ENCODE peak calls at places on chromosomes 2 and 18, in four cellular contexts. R is CD8-positive, alpha-beta T cell; K is Peyer's patch; O is Calu3. Z is an unnamed sample.

GRCh38 chr2:188332619-188333018 is 40.9 kb downstream of the GULP1 start:
- DNase-seq in R (no peak), K (no peak), O (no peak), Z (no peak)

GRCh38 chr18:33720133-33720532 is 142.1 kb downstream of the ASXL3 start:
- DNase-seq in R (no peak), K (no peak), O (no peak), Z (no peak)

GRCh38 chr2:178924817-178925216 is 117.6 kb upstream of the TTN start:
- DNase-seq in R (no peak), K (no peak), O (no peak), Z (no peak)

GRCh38 chr2:20353597-20353996 is 3.0 kb upstream of the PUM2 start:
- DNase-seq in R (no peak), K (no peak), O (no peak), Z (no peak)

GRCh38 chr2:98730851-98731708 is at the start of gene MGAT4A:
- DNase-seq in R (peak), K (peak), O (peak), Z (peak)

GRCh38 chr2:234955971-234956509 is 4.2 kb downstream of the SH3BP4 start:
- DNase-seq in R (no peak), K (no peak), O (no peak), Z (no peak)

GRCh38 chr2:129334128-129334527 is 645.3 kb upstream of the RAB6C start:
- DNase-seq in R (no peak), K (no peak), O (no peak), Z (no peak)

GRCh38 chr2:100754951-100755350 is 65.0 kb upstream of the NPAS2 start:
- DNase-seq in R (no peak), K (no peak), O (no peak), Z (no peak)

GRCh38 chr2:61816480-61817355 is 37.1 kb downstream of the FAM161A start:
- DNase-seq in R (no peak), K (no peak), O (no peak), Z (no peak)

GRCh38 chr18:49018553-49018943 is 67.8 kb upstream of the SMAD7 start:
- DNase-seq in R (no peak), K (no peak), O (no peak), Z (no peak)

GRCh38 chr2:38747007-38747424 is 4.1 kb downstream of the SRSF7 start:
- DNase-seq in R (no peak), K (no peak), O (no peak), Z (no peak)

GRCh38 chr18:55419132-55419938 is 168.7 kb downstream of the TCF4 start:
- DNase-seq in R (no peak), K (no peak), O (no peak), Z (no peak)

Z was measured in B cell.